ENCODE peak calls at places on chromosomes 4 and X, in seven cellular contexts. E is astrocyte of the cerebellum, O is suprapubic skin, A is astrocyte, N is adrenal gland, F is fibroblast of mammary gland, D is RWPE2. I is an unnamed sample.

GRCh38 chr4:38765391-38765790 is 17.4 kb downstream of the TLR10 start:
- DNase-seq in F (peak), E (no peak), A (peak), D (no peak), N (no peak), O (no peak), I (no peak)

GRCh38 chrX:108126661-108127060 is 35.1 kb downstream of the ATG4A start:
- DNase-seq in E (no peak), A (no peak), F (no peak), D (no peak), N (no peak), O (no peak), I (no peak)

GRCh38 chr4:64870558-64870957 is 461.3 kb upstream of the TECRL start:
- DNase-seq in F (no peak), E (no peak), O (no peak), D (no peak), N (no peak), A (no peak), I (no peak)

GRCh38 chrX:2680486-2681348 is 10.4 kb upstream of the CD99 start:
- DNase-seq in D (no peak), E (no peak), O (no peak), N (no peak), A (no peak), F (no peak), I (no peak)

GRCh38 chrX:288561-288991 is 7.4 kb downstream of the PLCXD1 start:
- DNase-seq in N (no peak), D (peak), F (no peak), E (no peak), A (no peak), O (peak), I (no peak)

GRCh38 chrX:130702867-130703707 is 199.9 kb downstream of the ENOX2 start:
- DNase-seq in O (no peak), E (no peak), A (no peak), N (no peak), D (no peak), F (peak), I (peak)

GRCh38 chrX:80174925-80175574 is 160.5 kb downstream of the TBX22 start:
- DNase-seq in F (peak), A (no peak), E (no peak), D (no peak), N (peak), O (no peak), I (no peak)

GRCh38 chr4:169102011-169102410 is 92.0 kb upstream of the CBR4 start:
- DNase-seq in F (peak), A (no peak), D (no peak), N (no peak), E (peak), O (no peak), I (peak)

GRCh38 chr4:169925678-169926077 is 100.5 kb downstream of the MFAP3L start:
- DNase-seq in O (no peak), F (no peak), N (no peak), A (peak), D (no peak), E (no peak), I (no peak)

GRCh38 chr4:38568768-38569167 is 95.2 kb upstream of the KLF3 start:
- DNase-seq in A (no peak), E (no peak), N (no peak), D (no peak), O (no peak), F (no peak), I (no peak)

GRCh38 chr4:74418063-74418670 is 26.8 kb upstream of the AREG start:
- DNase-seq in A (peak), F (peak), O (no peak), E (no peak), D (peak), N (no peak), I (peak)

GRCh38 chr4:17476811-17477210 is 35.1 kb downstream of the QDPR start:
- DNase-seq in A (no peak), O (no peak), E (no peak), N (no peak), D (no peak), F (no peak), I (no peak)

GRCh38 chr4:54091637-54092404 is 8.1 kb upstream of the GSX2 start:
- DNase-seq in E (no peak), A (peak), N (peak), O (no peak), D (no peak), F (peak), I (peak)

GRCh38 chr4:8503801-8504200 is 63.2 kb downstream of the TRMT44 start:
- DNase-seq in F (no peak), O (no peak), N (no peak), A (no peak), D (no peak), E (no peak), I (no peak)

GRCh38 chr4:8705161-8706145 is 112.9 kb downstream of the CPZ start:
- DNase-seq in N (no peak), O (peak), A (no peak), D (peak), F (no peak), E (no peak), I (no peak)

GRCh38 chr4:110275871-110276270 is 77.5 kb upstream of the ELOVL6 start:
- DNase-seq in D (no peak), E (peak), A (peak), O (no peak), N (no peak), F (peak), I (peak)

GRCh38 chr4:110793381-110793801 is 170.5 kb upstream of the PITX2 start:
- DNase-seq in A (peak), N (peak), D (no peak), O (no peak), E (no peak), F (peak), I (no peak)

GRCh38 chr4:30600246-30600645 is 119.9 kb upstream of the PCDH7 start:
- DNase-seq in N (no peak), A (peak), D (no peak), E (peak), F (peak), O (no peak), I (no peak)

GRCh38 chr4:184443318-184443717 is 31.0 kb downstream of the IRF2 start:
- DNase-seq in O (no peak), E (no peak), F (no peak), N (no peak), A (no peak), D (no peak), I (no peak)

GRCh38 chr4:177308125-177308524 is 1.5 kb upstream of the NEIL3 start:
- DNase-seq in E (peak), D (no peak), A (peak), F (peak), O (no peak), N (peak), I (peak)

DNA sequence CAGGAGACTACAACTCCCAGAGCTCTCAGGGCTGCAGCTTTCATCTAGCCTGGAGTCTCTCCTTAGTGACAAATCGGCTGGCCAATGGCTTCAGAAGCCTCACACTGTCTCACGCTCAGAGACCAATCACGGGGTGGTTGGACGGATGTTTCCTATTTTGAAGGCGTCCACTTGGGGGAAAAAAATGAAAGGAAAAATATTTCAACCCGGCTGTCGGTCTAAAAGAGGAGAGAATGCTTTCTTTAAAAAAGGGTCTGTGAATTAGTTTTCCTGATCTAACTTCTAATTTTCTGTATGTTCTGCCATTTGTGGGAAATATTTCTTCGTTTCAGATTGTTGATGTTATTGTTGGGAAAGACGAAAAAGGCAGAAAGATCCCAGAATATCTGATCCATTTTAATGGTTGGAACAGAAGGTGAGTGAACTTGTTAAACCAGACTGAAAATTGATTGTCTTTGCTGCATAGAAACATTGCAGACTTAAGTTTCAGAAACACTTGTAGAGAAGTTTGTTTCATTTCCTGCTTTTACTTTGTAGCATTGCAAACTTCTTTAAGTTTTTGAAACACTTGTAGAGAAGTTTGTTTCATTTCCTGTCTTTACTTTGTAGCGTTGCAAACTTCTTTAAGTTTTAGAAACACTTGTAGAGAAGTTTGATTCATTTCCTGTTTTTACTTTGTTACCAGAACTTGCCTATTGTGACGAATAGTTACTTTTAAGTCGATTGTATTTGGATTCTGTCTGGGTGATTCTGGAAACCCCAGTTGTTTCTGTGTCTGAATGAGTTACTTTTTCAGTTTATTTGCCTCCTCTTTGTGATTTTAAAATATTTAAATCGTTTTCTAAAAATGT is 1.6 kb downstream of the MSL3 start:
- DNase-seq in D (peak), N (peak), E (peak), O (peak), F (peak), A (peak), I (peak)
- H3K4me3 ChIP-seq in D (peak), N (no peak), E (peak), O (peak), F (peak), A (peak), I (peak)

DNA sequence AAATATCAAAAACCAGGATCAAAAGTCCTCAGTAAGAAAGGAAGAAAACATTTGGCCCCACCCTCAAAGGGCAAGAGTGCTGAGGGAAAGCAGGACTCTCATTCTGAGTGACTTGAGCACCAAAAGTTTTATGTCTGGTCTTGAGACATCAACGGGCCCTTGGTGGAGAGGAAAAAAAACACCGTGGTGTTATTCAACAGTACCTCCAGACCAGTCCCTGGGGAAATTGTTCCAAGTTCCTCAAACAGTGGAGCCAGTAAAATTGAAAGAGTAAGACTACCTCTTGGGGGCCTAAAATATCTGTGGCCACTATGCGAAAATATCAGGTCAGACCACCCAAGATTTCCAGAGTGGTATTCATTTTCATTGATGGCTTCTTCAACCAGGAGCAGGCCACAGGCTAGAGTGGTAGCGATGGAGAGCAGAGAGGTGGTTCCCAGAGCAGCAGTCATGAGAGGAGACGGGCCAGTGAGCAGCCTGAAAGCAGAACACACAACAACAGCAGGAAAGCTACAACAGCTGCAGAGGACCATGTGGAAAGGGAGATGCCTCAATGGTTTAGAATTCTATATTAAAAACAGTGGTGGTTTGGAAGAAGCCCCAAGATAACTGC is 63.7 kb upstream of the RPL34 start:
- DNase-seq in F (no peak), N (no peak), O (no peak), A (no peak), D (no peak), E (no peak), I (no peak)
- TF ChIP-seq CTCF in F (no peak), N (no peak), O (no peak), A (no peak), D (no peak), E (no peak), I (no peak)

GRCh38 chr4:108171541-108172230 is 3.0 kb upstream of the LEF1 start:
- DNase-seq in O (no peak), E (no peak), N (peak), D (no peak), A (no peak), F (no peak), I (no peak)
- H3K4me3 ChIP-seq in O (peak), E (no peak), N (no peak), D (no peak), A (peak), F (no peak), I (no peak)

DNA sequence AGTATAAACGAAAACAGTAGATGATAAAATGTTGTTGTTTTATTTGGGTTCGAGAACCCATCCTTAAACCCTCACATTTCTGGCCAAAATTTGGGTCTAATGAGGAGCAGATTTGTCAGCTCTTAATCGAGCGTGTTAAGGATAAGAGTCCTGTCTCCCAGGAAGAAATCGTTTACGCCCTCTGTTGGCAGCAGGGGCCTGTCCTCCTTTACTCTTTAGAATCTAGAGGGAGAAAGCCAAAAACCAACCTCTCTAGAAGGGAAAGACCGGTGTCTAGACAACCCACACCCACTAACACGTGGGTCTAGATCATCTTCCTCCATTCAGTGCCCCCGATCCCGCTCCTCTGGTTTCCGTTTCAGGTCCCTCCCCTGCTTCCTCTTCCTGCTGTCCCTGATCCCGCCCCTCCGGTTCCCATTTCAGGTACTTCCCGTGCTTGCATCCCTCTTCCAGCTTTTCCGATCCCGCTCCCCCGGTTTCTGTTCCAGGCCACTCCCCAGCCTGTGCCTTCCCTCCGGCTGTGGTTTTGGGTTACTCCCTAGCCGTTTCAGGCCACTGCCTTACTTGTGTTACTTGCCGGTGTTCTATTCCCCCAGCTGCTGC is 339.1 kb downstream of the PAPSS1 start:
- DNase-seq in O (no peak), D (no peak), E (no peak), N (no peak), A (no peak), F (peak), I (peak)
- TF ChIP-seq CTCF in O (no peak), D (no peak), E (peak), N (no peak), A (no peak), F (peak), I (peak)

GRCh38 chr4:84804126-84804525 is 162.4 kb downstream of the WDFY3 start:
- DNase-seq in N (no peak), F (peak), A (peak), D (no peak), O (no peak), E (peak), I (peak)
- H3K4me3 ChIP-seq in N (no peak), F (no peak), A (peak), D (no peak), O (no peak), E (no peak), I (no peak)

DNA sequence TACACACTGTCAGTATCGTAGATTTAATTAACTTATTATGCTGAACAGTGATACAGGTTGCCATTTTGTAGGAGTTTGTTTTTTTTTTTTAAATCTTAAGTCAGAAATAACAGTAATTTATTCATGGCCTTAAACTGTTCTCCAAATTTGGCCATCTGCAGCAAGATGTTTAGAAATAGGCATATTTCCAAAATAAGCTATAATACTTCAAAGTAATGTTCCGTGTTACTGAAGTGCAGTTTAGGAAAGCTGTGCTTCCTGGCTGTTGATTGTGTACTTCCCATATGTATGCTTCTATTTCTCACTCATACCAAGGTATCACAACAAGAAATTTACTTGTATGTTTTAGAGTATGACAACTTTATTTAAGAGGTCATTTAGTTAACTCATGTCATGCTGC is 28.9 kb downstream of the CPEB2 start:
- DNase-seq in A (peak), O (no peak), N (no peak), F (peak), D (no peak), E (no peak), I (no peak)
- TF ChIP-seq CTCF in A (no peak), O (no peak), N (no peak), F (no peak), D (no peak), E (no peak), I (no peak)

GRCh38 chrX:132025085-132025484 is 2.0 kb downstream of the STK26 start:
- DNase-seq in O (no peak), N (no peak), F (no peak), D (no peak), E (no peak), A (no peak), I (no peak)
- H3K4me3 ChIP-seq in O (no peak), N (no peak), F (no peak), D (peak), E (no peak), A (no peak), I (no peak)

GRCh38 chrX:117743469-117744251 is 372.9 kb downstream of the KLHL13 start:
- DNase-seq in D (no peak), O (no peak), E (no peak), F (peak), N (no peak), A (no peak), I (no peak)
- TF ChIP-seq CTCF in D (peak), O (no peak), E (peak), F (peak), N (no peak), A (no peak), I (no peak)

DNA sequence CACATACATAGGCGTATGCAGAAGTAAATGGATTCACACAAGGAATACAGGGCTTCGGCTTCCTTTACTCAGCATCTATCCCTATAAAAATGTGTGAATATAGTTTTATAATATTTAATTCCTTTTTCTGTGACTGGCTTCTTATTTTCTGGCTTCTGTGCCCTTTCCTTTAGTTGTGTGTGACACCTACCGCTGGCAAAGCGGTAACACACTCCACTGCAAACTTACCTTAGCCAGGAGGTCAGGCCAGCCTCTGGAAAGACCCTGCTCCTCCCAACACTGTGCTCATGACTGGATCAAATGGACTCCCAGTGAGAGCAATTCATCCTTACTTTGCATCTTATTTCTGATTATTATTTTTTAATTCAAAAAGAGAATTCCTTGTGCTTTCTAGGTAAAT is 244.2 kb downstream of the ANK2 start:
- DNase-seq in F (peak), O (no peak), N (no peak), A (no peak), D (no peak), E (no peak), I (peak)
- H3K4me3 ChIP-seq in F (no peak), O (peak), N (no peak), A (peak), D (no peak), E (peak), I (peak)

GRCh38 chr4:172232966-172233365 is 419.8 kb downstream of the GALNTL6 start:
- DNase-seq in F (no peak), A (no peak), O (no peak), N (no peak), E (no peak), D (no peak), I (no peak)
- TF ChIP-seq CTCF in F (no peak), A (no peak), O (no peak), N (no peak), E (peak), D (no peak), I (no peak)